ENCODE peak calls at places on chromosomes 13 and 19, in nine cellular contexts. W is tibial nerve, P is adrenal gland, Q is astrocyte, Z is PC-9, O is breast epithelium, M is heart left ventricle, H is body of pancreas, E is PC-3. I is an unnamed sample. For H3K4me1, the result is how much of the 10 kb centered on the place peaks cover.

GRCh38 chr13:114106991-114107685 is 25.3 kb downstream of the RASA3 start:
- DNase-seq in M (peak), E (no peak), H (no peak), Z (no peak), P (no peak), Q (no peak), O (peak), W (peak), I (peak)

GRCh38 chr13:43786766-43787517 is at the start of gene ENOX1:
- DNase-seq in E (peak), M (peak), Z (peak), Q (peak), H (peak), W (no peak), O (no peak), P (peak), I (no peak)

GRCh38 chr19:44723299-44723951 is 24.5 kb downstream of the CEACAM16 start:
- DNase-seq in W (no peak), P (no peak), E (no peak), H (no peak), M (no peak), O (no peak), Q (no peak), Z (no peak), I (no peak)

GRCh38 chr13:46926856-46927625 is 30.2 kb upstream of the HTR2A start:
- DNase-seq in M (no peak), Q (peak), O (no peak), W (no peak), P (no peak), H (no peak), E (no peak), Z (no peak), I (no peak)

GRCh38 chr19:4061178-4061682 is 5.5 kb downstream of the ZBTB7A start:
- DNase-seq in M (peak), Z (peak), H (peak), P (peak), Q (no peak), E (peak), W (peak), O (peak), I (peak)

GRCh38 chr13:99214232-99214631 is 13.6 kb downstream of the UBAC2 start:
- DNase-seq in O (no peak), P (no peak), M (no peak), H (no peak), Q (no peak), Z (peak), E (no peak), W (no peak), I (no peak)

GRCh38 chr19:10102787-10103236 is 334 bp upstream of the ANGPTL6 start:
- DNase-seq in O (no peak), W (no peak), P (no peak), H (no peak), Z (no peak), M (no peak), E (no peak), Q (no peak), I (peak)

GRCh38 chr13:66414196-66414800 is 815.8 kb downstream of the PCDH9 start:
- DNase-seq in P (no peak), E (peak), W (no peak), Q (no peak), H (no peak), M (no peak), Z (no peak), O (no peak), I (no peak)

GRCh38 chr13:59178344-59178743 is 985.4 kb downstream of the DIAPH3 start:
- DNase-seq in H (no peak), P (no peak), Z (no peak), Q (no peak), O (no peak), E (peak), W (no peak), M (no peak), I (no peak)

GRCh38 chr13:76505437-76505836 is 380.8 kb downstream of the KCTD12 start:
- DNase-seq in W (no peak), P (no peak), M (no peak), Z (no peak), Q (no peak), O (no peak), H (no peak), E (no peak), I (no peak)

GRCh38 chr19:5696196-5697021 is 6.3 kb downstream of the RPL36 start:
- DNase-seq in P (peak), Z (no peak), H (no peak), E (no peak), W (no peak), M (no peak), O (no peak), Q (no peak), I (no peak)

GRCh38 chr19:44808463-44809371 is at the start of gene BCAM:
- DNase-seq in W (peak), P (peak), M (peak), Z (peak), H (peak), E (peak), Q (peak), O (peak), I (peak)

GRCh38 chr19:57583104-57583520 is 833 bp upstream of the ZIK1 start:
- DNase-seq in Z (no peak), Q (no peak), O (no peak), P (no peak), H (no peak), M (no peak), W (no peak), E (no peak), I (no peak)

GRCh38 chr19:33490041-33490451 is 31.5 kb downstream of the PEPD start:
- DNase-seq in W (no peak), P (no peak), Q (no peak), M (no peak), H (no peak), O (peak), E (no peak), Z (no peak), I (no peak)

GRCh38 chr19:18660051-18660910 is 23.2 kb upstream of the CRTC1 start:
- DNase-seq in P (peak), H (peak), O (no peak), E (no peak), W (peak), Q (peak), Z (peak), M (peak), I (no peak)

GRCh38 chr13:113369189-113369588 is 5.3 kb upstream of the GRTP1 start:
- DNase-seq in W (no peak), Z (no peak), O (no peak), Q (no peak), M (no peak), E (no peak), P (no peak), H (no peak), I (no peak)

GRCh38 chr19:17688853-17689595 is 870 bp upstream of the UNC13A start:
- DNase-seq in Z (no peak), E (no peak), H (no peak), W (no peak), O (no peak), Q (no peak), M (no peak), P (no peak), I (no peak)

GRCh38 chr19:12946092-12946845 is 607 bp downstream of the RAD23A start:
- DNase-seq in Q (peak), O (peak), Z (peak), E (peak), H (peak), M (peak), W (no peak), P (peak), I (peak)

GRCh38 chr13:32515246-32515645 is 23.3 kb downstream of the N4BP2L2 start:
- DNase-seq in M (no peak), W (no peak), Z (no peak), Q (no peak), O (no peak), H (no peak), E (no peak), P (no peak), I (no peak)

GRCh38 chr19:33175886-33176669 is 18.1 kb upstream of the LRP3 start:
- DNase-seq in Q (peak), O (no peak), W (no peak), E (no peak), Z (peak), P (no peak), M (peak), H (peak), I (no peak)

GRCh38 chr13:112124100-112124499 is 57.2 kb downstream of the SOX1 start:
- DNase-seq in O (no peak), P (no peak), E (no peak), H (no peak), Q (no peak), Z (no peak), W (no peak), M (no peak), I (no peak)

GRCh38 chr19:6030214-6030507 is 52.2 kb upstream of the RANBP3 start:
- DNase-seq in W (no peak), H (no peak), Q (peak), Z (no peak), M (no peak), E (peak), O (no peak), P (no peak), I (no peak)

GRCh38 chr13:51006067-51006800 is 96.6 kb downstream of the RNASEH2B start:
- DNase-seq in O (no peak), Q (no peak), Z (no peak), W (no peak), E (no peak), M (no peak), H (peak), P (no peak), I (no peak)

GRCh38 chr19:49840736-49841249 is 10.2 kb upstream of the PTOV1 start:
- DNase-seq in W (no peak), O (no peak), Z (no peak), M (no peak), Q (no peak), P (no peak), H (no peak), E (no peak), I (no peak)

GRCh38 chr19:35348909-35349611 is 1.4 kb downstream of the FFAR1 start:
- DNase-seq in Z (no peak), Q (no peak), M (no peak), W (no peak), H (no peak), O (peak), E (no peak), P (peak), I (peak)

GRCh38 chr13:46803586-46803985 is 6.6 kb upstream of the ESD start:
- DNase-seq in Z (no peak), Q (peak), P (no peak), O (no peak), H (no peak), E (no peak), W (no peak), M (no peak), I (no peak)

GRCh38 chr13:40644838-40645620 is 21.4 kb downstream of the FOXO1 start:
- DNase-seq in M (no peak), H (no peak), O (no peak), E (no peak), Q (no peak), W (no peak), Z (no peak), P (no peak), I (no peak)
- H3K4me1 ChIP-seq in M (half or more), H (under half), O (under half), E (under half), Q (under half), W (half or more), Z (under half), P (under half), I (under half)

GRCh38 chr13:45337803-45338202 is 3.2 kb downstream of the TPT1 start:
- DNase-seq in Z (no peak), H (no peak), O (no peak), M (no peak), W (no peak), Q (no peak), E (no peak), P (no peak), I (no peak)
- H3K4me1 ChIP-seq in Z (half or more), H (half or more), O (under half), M (half or more), W (under half), Q (half or more), E (half or more), P (under half), I (under half)

GRCh38 chr13:110237895-110238294 is 69.1 kb downstream of the COL4A1 start:
- DNase-seq in Z (no peak), O (no peak), Q (no peak), P (no peak), M (no peak), W (no peak), E (no peak), H (no peak), I (no peak)

GRCh38 chr13:110234532-110234931 is 72.4 kb downstream of the COL4A1 start:
- DNase-seq in O (no peak), Q (no peak), H (no peak), W (no peak), E (no peak), Z (no peak), P (no peak), M (no peak), I (no peak)

GRCh38 chr13:110238795-110239194 is 68.2 kb downstream of the COL4A1 start:
- DNase-seq in P (peak), O (no peak), M (no peak), Q (no peak), E (no peak), W (no peak), H (no peak), Z (no peak), I (no peak)

GRCh38 chr13:110236431-110236830 is 70.5 kb downstream of the COL4A1 start:
- DNase-seq in M (no peak), E (no peak), H (no peak), W (no peak), Z (no peak), Q (no peak), O (no peak), P (no peak), I (no peak)

GRCh38 chr13:110236831-110237261 is 70.1 kb downstream of the COL4A1 start:
- DNase-seq in Q (no peak), P (peak), H (no peak), W (no peak), M (peak), Z (no peak), O (no peak), E (no peak), I (no peak)
- H3K4me1 ChIP-seq in Q (under half), P (under half), H (under half), W (under half), M (half or more), Z (under half), O (under half), E (under half), I (under half)

DNA sequence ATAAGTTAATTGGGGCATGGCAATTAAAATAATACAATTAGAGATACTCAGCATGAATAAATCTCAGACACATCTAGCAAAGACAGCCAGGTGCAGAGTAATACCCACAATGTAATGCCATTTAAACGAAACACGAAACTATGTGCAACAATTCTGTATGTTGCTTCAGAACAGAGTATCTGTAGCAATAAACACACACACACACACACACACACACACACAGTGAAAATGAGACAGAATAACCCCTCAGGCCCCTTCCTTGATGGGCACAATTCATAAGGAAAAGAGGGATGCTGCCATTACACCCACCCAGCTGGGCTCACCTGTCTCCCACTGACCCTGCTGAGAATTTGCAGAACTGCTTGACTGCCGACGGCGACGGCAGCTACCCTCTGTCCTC is 2.7 kb downstream of the DEDD2 start:
- DNase-seq in E (no peak), Z (no peak), P (no peak), W (no peak), O (no peak), Q (no peak), H (no peak), M (no peak), I (no peak)
- H3K4me1 ChIP-seq in E (under half), Z (under half), P (under half), W (under half), O (under half), Q (under half), H (half or more), M (under half), I (under half)

GRCh38 chr19:1750343-1751021 is 2.8 kb upstream of the ONECUT3 start:
- DNase-seq in M (no peak), W (no peak), O (no peak), Q (no peak), H (no peak), Z (no peak), P (no peak), E (no peak), I (no peak)

GRCh38 chr19:1752757-1753728 is at the start of gene ONECUT3:
- DNase-seq in P (no peak), W (no peak), M (no peak), Z (no peak), Q (no peak), O (no peak), E (peak), H (no peak), I (no peak)

GRCh38 chr19:1752009-1752756 is 1.1 kb upstream of the ONECUT3 start:
- DNase-seq in P (no peak), M (no peak), O (no peak), H (no peak), Q (no peak), Z (no peak), W (no peak), E (no peak), I (no peak)

GRCh38 chr19:1749373-1750342 is 3.6 kb upstream of the ONECUT3 start:
- DNase-seq in O (no peak), Z (no peak), E (no peak), M (no peak), W (no peak), Q (no peak), H (no peak), P (no peak), I (no peak)

DNA sequence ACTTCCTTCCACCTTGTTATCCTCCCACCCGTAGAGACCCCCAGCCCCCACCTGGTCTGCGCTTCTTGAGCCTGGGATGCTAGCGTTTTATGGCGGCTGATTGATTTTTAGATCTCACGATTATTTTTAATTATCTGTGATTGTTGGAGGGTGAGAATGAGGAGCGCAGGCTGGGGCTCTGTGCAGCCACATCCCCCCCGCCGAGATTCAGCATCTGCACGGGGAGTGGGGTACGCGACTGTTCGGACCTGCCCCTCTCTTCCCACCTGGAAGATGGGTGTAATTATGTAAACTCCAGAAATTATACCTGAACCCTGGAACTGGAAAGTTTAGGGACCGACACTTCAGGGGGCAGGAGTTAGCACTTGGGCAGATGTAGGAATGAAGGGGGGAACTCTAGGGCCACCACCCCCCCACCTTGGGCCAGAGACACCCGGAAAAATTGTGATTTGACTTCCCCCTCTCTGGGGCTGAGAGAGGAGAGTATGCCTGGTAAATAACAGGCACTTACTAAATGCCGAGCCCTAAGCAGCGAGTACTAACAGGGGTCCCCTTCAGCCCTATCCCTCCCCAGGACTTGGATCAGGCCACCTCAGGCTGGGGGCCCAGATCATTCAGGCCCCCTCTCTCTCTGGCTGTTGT is 1.8 kb upstream of the ONECUT3 start:
- DNase-seq in H (no peak), O (no peak), W (no peak), P (no peak), E (no peak), Q (no peak), Z (no peak), M (no peak), I (no peak)
- H3K4me1 ChIP-seq in H (under half), O (under half), W (under half), P (under half), E (under half), Q (under half), Z (under half), M (under half), I (under half)

DNA sequence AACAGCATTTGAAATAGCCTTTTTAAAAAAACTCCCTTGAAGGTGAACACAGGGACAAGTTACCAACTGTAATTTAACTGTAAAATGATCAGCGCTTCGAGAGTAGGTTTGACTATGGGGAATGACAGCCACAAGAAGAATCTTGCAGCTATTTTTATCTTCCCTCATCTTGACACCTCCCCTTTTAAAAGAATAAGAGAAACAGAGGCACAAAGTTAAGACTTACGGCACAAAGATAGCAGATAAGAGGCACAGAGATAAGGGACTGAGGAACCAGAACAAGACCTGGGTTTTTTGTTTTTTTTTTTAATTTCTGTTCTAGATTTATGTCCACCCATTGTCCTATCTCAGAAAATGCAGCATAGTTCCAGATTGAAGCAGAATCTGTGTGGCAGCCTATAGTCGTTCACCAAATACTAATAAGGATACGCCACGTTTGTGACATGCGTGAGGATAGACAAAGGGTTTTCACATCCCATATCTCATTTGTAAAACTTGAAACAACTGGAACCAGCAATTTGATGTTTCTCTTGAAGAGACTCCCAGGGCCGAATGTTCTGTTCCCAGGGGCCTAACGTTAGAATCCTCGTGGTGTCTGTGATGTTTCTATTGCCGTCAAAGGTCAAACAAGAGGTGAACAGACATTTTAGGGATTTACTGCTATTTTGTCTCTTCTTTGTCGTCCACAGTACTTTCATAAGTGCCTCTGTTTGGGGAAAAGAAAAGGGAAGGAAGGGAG is 154.9 kb downstream of the DCT start:
- DNase-seq in O (no peak), Q (no peak), M (no peak), Z (no peak), P (no peak), W (no peak), E (no peak), H (no peak), I (no peak)
- H3K4me1 ChIP-seq in O (under half), Q (under half), M (under half), Z (under half), P (under half), W (under half), E (under half), H (under half), I (under half)

I was measured in Peyer's patch.